ENCODE peak calls at places on chromosomes 1 and 21, in eight cellular contexts. S is NCI-H1930; C is NCI-H1105 treated with DMSO at 0.1 percent for 48 hours; B is T47D; D is ELF-1; Z is hypothalamus; G is activated naive CD8-positive, alpha-beta T cell treated with anti-CD3 and anti-CD28 coated beads, Interleukin-2, amount 50 U/mL, for 24 hours; Q is stimulated activated CD8-positive, alpha-beta memory T cell treated with anti-CD3 and anti-CD28 coated beads, Interleukin-15, amount 100 ng/mL, for 24 hours. T is an unnamed sample.

GRCh38 chr1:62810420-62811274 is 26.7 kb downstream of the ATG4C start:
- DNase-seq in S (no peak), C (no peak), B (no peak), D (no peak), Z (no peak), G (no peak), Q (no peak), T (no peak)

GRCh38 chr1:44033756-44034155 is 2.5 kb upstream of the SLC6A9 start:
- DNase-seq in S (no peak), C (no peak), B (no peak), D (no peak), Z (peak), G (no peak), Q (no peak), T (no peak)

GRCh38 chr1:200923607-200924006 is 28.9 kb downstream of the INAVA start:
- DNase-seq in S (no peak), C (no peak), B (no peak), D (no peak), Z (no peak), G (no peak), Q (no peak), T (no peak)

GRCh38 chr1:200233393-200233792 is 176.4 kb downstream of the ZNF281 start:
- DNase-seq in S (no peak), C (no peak), B (no peak), D (no peak), Z (no peak), G (no peak), Q (no peak), T (no peak)

GRCh38 chr21:42614391-42614790 is 39.0 kb upstream of the PDE9A start:
- DNase-seq in S (no peak), C (no peak), B (no peak), D (no peak), Z (no peak), G (peak), Q (no peak), T (no peak)

GRCh38 chr1:48673725-48674124 is 103.0 kb downstream of the BEND5 start:
- DNase-seq in S (no peak), C (no peak), B (no peak), D (peak), Z (no peak), G (no peak), Q (no peak), T (no peak)

GRCh38 chr1:89047734-89048133 is 17.3 kb downstream of the GBP1 start:
- DNase-seq in S (no peak), C (no peak), B (no peak), D (no peak), Z (no peak), G (no peak), Q (no peak), T (no peak)

GRCh38 chr1:117527566-117528102 is 78.2 kb upstream of the TENT5C start:
- DNase-seq in S (no peak), C (no peak), B (no peak), D (no peak), Z (no peak), G (no peak), Q (no peak), T (no peak)

GRCh38 chr1:227388771-227389170 is 70.5 kb upstream of the CDC42BPA start:
- DNase-seq in S (no peak), C (no peak), B (no peak), D (peak), Z (no peak), G (no peak), Q (no peak), T (no peak)

GRCh38 chr1:93255222-93256079 is 74.9 kb downstream of the CCDC18 start:
- DNase-seq in S (no peak), C (no peak), B (no peak), D (no peak), Z (no peak), G (no peak), Q (no peak), T (no peak)

GRCh38 chr1:234719454-234720258 is 109.7 kb upstream of the IRF2BP2 start:
- DNase-seq in S (no peak), C (no peak), B (no peak), D (no peak), Z (no peak), G (no peak), Q (no peak), T (no peak)

GRCh38 chr1:173329747-173330146 is 122.6 kb upstream of the TNFSF4 start:
- DNase-seq in S (no peak), C (no peak), B (no peak), D (no peak), Z (no peak), G (no peak), Q (no peak), T (no peak)

GRCh38 chr1:168920456-168921094 is 185.9 kb upstream of the ATP1B1 start:
- DNase-seq in S (no peak), C (no peak), B (no peak), D (no peak), Z (no peak), G (no peak), Q (no peak), T (peak)

GRCh38 chr21:42362198-42362597 is 4.1 kb downstream of the TFF1 start:
- DNase-seq in S (no peak), C (no peak), B (no peak), D (no peak), Z (no peak), G (no peak), Q (no peak), T (no peak)

GRCh38 chr1:202272446-202272845 is 69.3 kb downstream of the UBE2T start:
- DNase-seq in S (no peak), C (no peak), B (no peak), D (no peak), Z (no peak), G (no peak), Q (no peak), T (no peak)

GRCh38 chr1:11453742-11454442 is 25.1 kb upstream of the DISP3 start:
- DNase-seq in S (no peak), C (no peak), B (no peak), D (peak), Z (no peak), G (no peak), Q (no peak), T (no peak)

GRCh38 chr1:26677306-26678115 is 18.3 kb upstream of the ARID1A start:
- DNase-seq in S (no peak), C (peak), B (peak), D (peak), Z (peak), G (peak), Q (no peak), T (peak)

GRCh38 chr1:245105815-245106410 is 48.9 kb upstream of the KIF26B start:
- DNase-seq in S (no peak), C (no peak), B (no peak), D (no peak), Z (no peak), G (no peak), Q (no peak), T (no peak)

GRCh38 chr1:202498542-202498941 is 150.0 kb downstream of the PPP1R12B start:
- DNase-seq in S (no peak), C (no peak), B (no peak), D (peak), Z (no peak), G (no peak), Q (no peak), T (no peak)

GRCh38 chr1:240385985-240386978 is 225.7 kb downstream of the GREM2 start:
- DNase-seq in S (no peak), C (no peak), B (peak), D (no peak), Z (no peak), G (no peak), Q (no peak), T (peak)

GRCh38 chr1:201455098-201455497 is 13.9 kb downstream of the PHLDA3 start:
- DNase-seq in S (no peak), C (no peak), B (no peak), D (no peak), Z (no peak), G (no peak), Q (no peak), T (no peak)

GRCh38 chr1:78292361-78292760 is 198.4 kb upstream of the PTGFR start:
- DNase-seq in S (no peak), C (no peak), B (no peak), D (no peak), Z (no peak), G (no peak), Q (no peak), T (no peak)

GRCh38 chr1:56448937-56449336 is 130.4 kb downstream of the PLPP3 start:
- DNase-seq in S (no peak), C (no peak), B (no peak), D (peak), Z (no peak), G (no peak), Q (no peak), T (no peak)

T was measured in NCI-H460.